ENCODE peak calls at places on chromosomes 2 and 18, in six cellular contexts. I is thoracic aorta, K is LoVo, F is Daoy, J is HTR-8/SVneo, G is AG09309. W is an unnamed sample.

GRCh38 chr2:190791347-190791982 is 89.2 kb upstream of the GLS start:
- DNase-seq in I (peak; percentile 13), K (peak; percentile 24), F (peak; percentile 95), J (peak; percentile 27), G (peak; percentile 34), W (no peak)

GRCh38 chr2:231241755-231242507 is 43.5 kb downstream of the ARMC9 start:
- DNase-seq in I (no peak), K (no peak), F (no peak), J (no peak), G (no peak), W (peak; percentile 10)

GRCh38 chr2:31997653-31998052 is 13.2 kb downstream of the MEMO1 start:
- DNase-seq in I (no peak), K (no peak), F (no peak), J (no peak), G (no peak), W (no peak)

GRCh38 chr2:217685255-217685605 is 317.6 kb downstream of the TNS1 start:
- DNase-seq in I (peak; percentile 50), K (peak; percentile 52), F (peak; percentile 52), J (peak; percentile 66), G (peak; percentile 92), W (no peak)

GRCh38 chr2:160139350-160139749 is 60.7 kb downstream of the ITGB6 start:
- DNase-seq in I (no peak), K (no peak), F (no peak), J (no peak), G (no peak), W (no peak)

GRCh38 chr2:180759631-180760030 is 220.8 kb upstream of the UBE2E3 start:
- DNase-seq in I (no peak), K (no peak), F (no peak), J (no peak), G (no peak), W (no peak)

GRCh38 chr18:74745658-74746403 is 148.2 kb downstream of the ZNF407 start:
- DNase-seq in I (no peak), K (peak; percentile 64), F (peak; percentile 68), J (peak; percentile 4), G (no peak), W (no peak)

GRCh38 chr2:58291726-58292430 is 50.8 kb upstream of the FANCL start:
- DNase-seq in I (no peak), K (no peak), F (no peak), J (no peak), G (no peak), W (no peak)

GRCh38 chr2:9030882-9031645 is 27.6 kb upstream of the MBOAT2 start:
- DNase-seq in I (no peak), K (no peak), F (no peak), J (no peak), G (no peak), W (no peak)

GRCh38 chr2:154697422-154698237 is 865 bp upstream of the KCNJ3 start:
- DNase-seq in I (no peak), K (no peak), F (no peak), J (no peak), G (no peak), W (peak; percentile 83)

GRCh38 chr2:15836134-15836941 is 104.0 kb upstream of the MYCN start:
- DNase-seq in I (no peak), K (no peak), F (no peak), J (no peak), G (no peak), W (peak; percentile 27)

GRCh38 chr18:75538727-75539126 is 111.2 kb upstream of the SMIM21 start:
- DNase-seq in I (no peak), K (no peak), F (no peak), J (no peak), G (peak; percentile 73), W (no peak)

GRCh38 chr2:64792310-64792709 is 138.6 kb upstream of the SERTAD2 start:
- DNase-seq in I (no peak), K (no peak), F (no peak), J (no peak), G (no peak), W (peak; percentile 19)

GRCh38 chr2:134119117-134119671 is 134.7 kb upstream of the MGAT5 start:
- DNase-seq in I (no peak), K (no peak), F (no peak), J (no peak), G (no peak), W (no peak)

GRCh38 chr18:37393945-37394609 is 171.5 kb downstream of the CELF4 start:
- DNase-seq in I (peak; percentile 7), K (peak; percentile 1), F (peak; percentile 21), J (peak; percentile 82), G (peak; percentile 63), W (peak; percentile 84)

GRCh38 chr2:158004131-158004530 is 97.5 kb upstream of the UPP2 start:
- DNase-seq in I (no peak), K (no peak), F (no peak), J (no peak), G (no peak), W (no peak)

GRCh38 chr2:167908786-167909185 is 338.6 kb downstream of the STK39 start:
- DNase-seq in I (no peak), K (no peak), F (no peak), J (no peak), G (no peak), W (no peak)

GRCh38 chr2:229445013-229445412 is 173.9 kb upstream of the PID1 start:
- DNase-seq in I (peak; percentile 71), K (no peak), F (peak; percentile 84), J (peak; percentile 59), G (peak; percentile 79), W (no peak)

GRCh38 chr2:231541605-231542509 is 11.6 kb upstream of the NMUR1 start:
- DNase-seq in I (no peak), K (no peak), F (no peak), J (no peak), G (no peak), W (no peak)

GRCh38 chr2:241157841-241158545 is 7.7 kb downstream of the PPP1R7 start:
- DNase-seq in I (no peak), K (no peak), F (peak; percentile 72), J (no peak), G (no peak), W (no peak)

GRCh38 chr2:234420406-234420805 is 76.5 kb downstream of the ARL4C start:
- DNase-seq in I (no peak), K (no peak), F (no peak), J (no peak), G (no peak), W (no peak)

GRCh38 chr18:24514439-24514838 is 54.0 kb downstream of the HRH4 start:
- DNase-seq in I (no peak), K (peak; percentile 41), F (peak; percentile 53), J (peak; percentile 21), G (no peak), W (no peak)

GRCh38 chr2:38619458-38620164 is 16.9 kb upstream of the HNRNPLL start:
- DNase-seq in I (no peak), K (no peak), F (peak; percentile 22), J (no peak), G (no peak), W (no peak)

GRCh38 chr2:230774348-230774951 is 61.8 kb downstream of the CAB39 start:
- DNase-seq in I (no peak), K (peak; percentile 55), F (peak; percentile 26), J (no peak), G (peak; percentile 59), W (no peak)

W was measured in cerebellum.